ENCODE peak calls at places on chromosomes 6 and 20, in nine cellular contexts. V is effector memory CD4-positive, alpha-beta T cell; I is small intestine; A is GM23248; E is left ventricle myocardium inferior; W is cardiac muscle cell; H is IMR-90; N is body of pancreas; P is right cardiac atrium. Z is an unnamed sample. For H3K4me1, the result is how much of the 10 kb centered on the place peaks cover.

GRCh38 chr6:82160255-82160990 is 87.1 kb downstream of the IBTK start:
- DNase-seq in V (no peak), I (no peak), A (no peak), E (no peak), W (no peak), H (no peak), N (no peak), P (no peak), Z (no peak)

GRCh38 chr6:111769365-111770127 is 103.7 kb downstream of the FYN start:
- DNase-seq in V (no peak), I (no peak), A (no peak), E (no peak), W (no peak), H (no peak), N (no peak), P (no peak), Z (no peak)

GRCh38 chr6:141866731-141867502 is 265.8 kb upstream of the GJE1 start:
- DNase-seq in V (no peak), I (no peak), A (no peak), E (no peak), W (no peak), H (peak), N (no peak), P (no peak), Z (no peak)

GRCh38 chr20:13858496-13859270 is 73.9 kb downstream of the NDUFAF5 start:
- DNase-seq in V (no peak), I (no peak), A (peak), E (no peak), W (no peak), H (no peak), N (no peak), P (no peak), Z (no peak)

GRCh38 chr20:51333446-51333845 is 209.1 kb downstream of the NFATC2 start:
- DNase-seq in V (no peak), I (no peak), A (no peak), E (no peak), W (no peak), H (no peak), N (no peak), P (no peak), Z (no peak)

GRCh38 chr6:13262302-13263006 is 65.9 kb downstream of the TBC1D7 start:
- DNase-seq in V (no peak), I (no peak), A (peak), E (no peak), W (no peak), H (no peak), N (no peak), P (no peak), Z (no peak)

GRCh38 chr20:4449977-4450715 is 271.6 kb upstream of the PRND start:
- DNase-seq in V (no peak), I (no peak), A (peak), E (no peak), W (peak), H (peak), N (no peak), P (no peak), Z (no peak)

GRCh38 chr6:73263570-73263909 is 544 bp upstream of the KHDC1 start:
- DNase-seq in V (no peak), I (no peak), A (peak), E (no peak), W (no peak), H (no peak), N (no peak), P (no peak), Z (no peak)

GRCh38 chr6:159615923-159616322 is 77.1 kb downstream of the SOD2 start:
- DNase-seq in V (no peak), I (no peak), A (no peak), E (no peak), W (no peak), H (no peak), N (no peak), P (no peak), Z (no peak)

GRCh38 chr6:36659271-36659670 is 19.2 kb upstream of the CDKN1A start:
- DNase-seq in V (no peak), I (no peak), A (peak), E (no peak), W (no peak), H (peak), N (no peak), P (no peak), Z (no peak)

GRCh38 chr20:63441777-63442493 is 30.5 kb downstream of the KCNQ2 start:
- DNase-seq in V (peak), I (peak), A (peak), E (peak), W (peak), H (peak), N (peak), P (peak), Z (peak)

GRCh38 chr20:47428851-47429336 is 72.4 kb upstream of the ZMYND8 start:
- DNase-seq in V (no peak), I (no peak), A (no peak), E (no peak), W (no peak), H (no peak), N (no peak), P (no peak), Z (no peak)

GRCh38 chr6:142421285-142422202 is 119.7 kb downstream of the ADGRG6 start:
- DNase-seq in V (no peak), I (no peak), A (peak), E (no peak), W (no peak), H (peak), N (no peak), P (no peak), Z (no peak)

GRCh38 chr6:156956286-156956685 is 179.1 kb downstream of the ARID1B start:
- DNase-seq in V (no peak), I (no peak), A (peak), E (no peak), W (no peak), H (no peak), N (no peak), P (no peak), Z (no peak)

GRCh38 chr20:62500237-62500864 is 24.6 kb upstream of the GATA5 start:
- DNase-seq in V (peak), I (peak), A (peak), E (peak), W (peak), H (peak), N (peak), P (peak), Z (peak)

GRCh38 chr6:156787569-156788492 is 10.7 kb downstream of the ARID1B start:
- DNase-seq in V (no peak), I (no peak), A (peak), E (no peak), W (no peak), H (no peak), N (no peak), P (no peak), Z (no peak)

GRCh38 chr20:23049201-23049932 is at the start of gene THBD:
- DNase-seq in V (no peak), I (peak), A (peak), E (peak), W (peak), H (peak), N (peak), P (peak), Z (no peak)

GRCh38 chr6:104887350-104887749 is 27.6 kb upstream of the HACE1 start:
- DNase-seq in V (no peak), I (peak), A (peak), E (no peak), W (peak), H (peak), N (no peak), P (no peak), Z (no peak)

GRCh38 chr20:47688385-47689381 is 96.6 kb downstream of the SULF2 start:
- DNase-seq in V (no peak), I (no peak), A (no peak), E (no peak), W (no peak), H (peak), N (no peak), P (no peak), Z (no peak)

GRCh38 chr6:96235927-96236326 is 220.2 kb downstream of the FUT9 start:
- DNase-seq in V (no peak), I (no peak), A (no peak), E (no peak), W (no peak), H (no peak), N (no peak), P (no peak), Z (no peak)

GRCh38 chr6:74343804-74344203 is 647.8 kb downstream of the CD109 start:
- DNase-seq in V (no peak), I (no peak), A (peak), E (no peak), W (no peak), H (no peak), N (no peak), P (no peak), Z (no peak)

GRCh38 chr20:48157970-48158369 is 372.7 kb upstream of the SULF2 start:
- DNase-seq in V (no peak), I (no peak), A (no peak), E (no peak), W (no peak), H (no peak), N (no peak), P (peak), Z (no peak)

GRCh38 chr20:45433316-45433715 is 17.4 kb downstream of the PIGT start:
- DNase-seq in V (no peak), I (no peak), A (peak), E (peak), W (no peak), H (peak), N (no peak), P (peak), Z (no peak)

GRCh38 chr6:48775157-48775556 is 664.2 kb upstream of the PTCHD4 start:
- DNase-seq in V (no peak), I (no peak), A (no peak), E (no peak), W (no peak), H (peak), N (no peak), P (no peak), Z (no peak)

GRCh38 chr20:2585811-2586210 is 49.4 kb downstream of the TMC2 start:
- DNase-seq in V (no peak), I (no peak), A (peak), E (no peak), W (no peak), H (peak), N (no peak), P (no peak), Z (no peak)

DNA sequence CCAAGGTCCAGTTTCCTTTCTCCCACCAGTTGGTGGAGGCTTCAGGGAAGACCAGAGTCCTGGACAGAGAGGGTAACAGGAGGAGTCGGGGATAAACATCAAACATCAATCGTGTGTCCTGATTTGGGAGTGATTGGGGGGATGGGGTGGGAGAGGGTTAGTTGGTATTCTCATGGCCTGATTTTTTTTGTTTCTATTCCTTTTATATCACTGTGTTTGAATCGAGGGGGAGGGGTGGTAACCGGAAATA is 365 bp upstream of the HSD17B8 start:
- DNase-seq in V (no peak), I (no peak), A (no peak), E (no peak), W (no peak), H (no peak), N (no peak), P (no peak), Z (no peak)
- H3K4me3 ChIP-seq in V (peak), I (no peak), A (peak), E (peak), W (no peak), H (no peak), N (no peak), P (no peak), Z (no peak)

GRCh38 chr20:43948455-43948854 is 33.8 kb downstream of the TOX2 start:
- DNase-seq in V (no peak), I (no peak), A (no peak), E (no peak), W (no peak), H (no peak), N (no peak), P (no peak), Z (no peak)
- H3K4me1 ChIP-seq in V (under half), I (under half), A (under half), E (under half), W (under half), H (under half), N (under half), P (under half), Z (under half)

GRCh38 chr6:31776563-31776960 is 566 bp downstream of the VWA7 start:
- DNase-seq in V (no peak), I (no peak), A (peak), E (no peak), W (no peak), H (no peak), N (no peak), P (peak), Z (peak)
- H3K4me3 ChIP-seq in V (peak), I (no peak), A (peak), E (peak), W (no peak), H (no peak), N (no peak), P (no peak), Z (peak)

DNA sequence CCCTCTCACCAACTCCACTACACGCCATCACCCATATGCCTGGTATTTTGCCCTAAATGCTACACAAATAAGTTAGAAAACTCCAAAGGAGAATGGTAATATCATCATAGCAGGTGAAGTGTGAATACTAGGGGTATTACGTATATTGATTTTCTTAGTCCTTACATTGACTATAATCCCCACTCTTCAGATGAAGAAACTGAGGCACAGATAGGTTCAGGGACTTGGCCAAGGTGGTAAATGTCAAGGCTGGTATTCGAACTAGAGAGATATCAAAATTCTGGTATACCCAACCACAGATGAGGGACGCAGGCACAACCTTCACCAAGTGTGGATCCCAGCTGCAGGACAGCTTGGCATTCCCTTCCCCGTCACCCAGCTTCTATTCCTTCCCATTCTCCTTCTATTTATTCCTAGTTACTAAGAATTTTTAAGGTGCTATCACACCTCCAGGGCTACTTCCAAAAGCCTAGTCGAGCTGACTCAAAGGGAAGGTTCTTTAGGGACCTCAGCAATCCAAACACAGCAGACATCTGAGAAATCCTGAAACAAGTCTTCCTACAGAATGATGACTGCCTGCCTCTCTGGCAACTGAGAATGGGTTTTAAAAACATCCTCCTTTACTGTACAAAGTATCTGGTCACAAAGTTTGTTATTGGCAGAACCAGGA is 32.6 kb downstream of the ATXN1 start:
- DNase-seq in V (no peak), I (no peak), A (no peak), E (no peak), W (no peak), H (no peak), N (no peak), P (no peak), Z (no peak)
- H3K4me1 ChIP-seq in V (under half), I (under half), A (under half), E (half or more), W (under half), H (under half), N (under half), P (under half), Z (under half)

DNA sequence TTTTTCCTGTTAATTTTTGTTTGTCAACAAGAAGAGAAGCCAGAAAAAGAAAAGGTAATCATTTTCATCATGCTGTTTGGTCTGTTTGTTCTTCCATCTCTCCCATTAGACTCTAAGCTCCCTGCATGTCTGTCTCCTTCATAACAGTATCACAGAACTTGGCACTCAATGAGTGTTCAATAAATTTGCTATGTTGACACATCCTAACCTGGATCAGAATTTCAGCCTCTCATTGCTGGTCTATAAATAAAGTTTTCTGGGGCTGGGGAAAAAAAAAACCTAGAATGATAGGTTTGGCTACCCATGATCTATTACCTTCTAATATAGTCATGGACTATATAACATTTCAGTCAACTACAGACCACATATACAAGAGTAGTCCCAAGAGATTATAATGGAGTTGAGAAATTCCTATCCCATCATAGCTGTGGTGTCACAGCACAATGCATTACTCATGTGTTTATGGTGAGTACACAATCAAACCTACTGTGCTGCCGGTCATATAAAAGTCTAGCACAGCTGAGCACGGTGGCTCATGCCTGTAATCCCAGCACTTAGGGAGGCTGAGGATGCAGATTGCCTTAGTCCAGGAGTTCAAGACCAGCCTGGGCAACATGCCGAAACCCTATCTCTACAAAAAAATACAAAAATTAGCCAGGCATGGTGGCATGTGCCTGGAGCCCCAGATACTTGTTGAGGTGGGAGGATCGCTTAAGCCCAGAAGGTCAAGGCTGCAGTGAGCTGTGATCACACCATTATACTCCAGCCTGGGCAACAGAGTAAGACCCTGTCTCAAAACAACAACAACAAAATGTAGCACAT is 5.9 kb downstream of the NUDT3 start:
- DNase-seq in V (no peak), I (peak), A (peak), E (no peak), W (no peak), H (peak), N (no peak), P (no peak), Z (no peak)
- H3K4me3 ChIP-seq in V (no peak), I (no peak), A (no peak), E (no peak), W (no peak), H (no peak), N (no peak), P (no peak), Z (no peak)

Z was measured in BE2C.